ENCODE peak calls at places on chromosome 7, in four cellular contexts. K is sigmoid colon, D is testis, M is A549. T is an unnamed sample.

GRCh38 chr7:105790996-105791395 is 85.4 kb downstream of the ATXN7L1 start:
- DNase-seq in K (no peak), D (no peak), M (no peak), T (no peak)

GRCh38 chr7:34155225-34155908 is 250.0 kb downstream of the BMPER start:
- DNase-seq in K (peak; percentile 69), D (no peak), M (peak; percentile 24), T (no peak)

GRCh38 chr7:31883761-31884164 is 186.4 kb downstream of the PDE1C start:
- DNase-seq in K (no peak), D (no peak), M (no peak), T (no peak)

GRCh38 chr7:66421830-66422229 is 206.9 kb upstream of the KCTD7 start:
- DNase-seq in K (no peak), D (no peak), M (no peak), T (no peak)

GRCh38 chr7:29214816-29215215 is 20.2 kb downstream of the CHN2 start:
- DNase-seq in K (no peak), D (no peak), M (no peak), T (no peak)

GRCh38 chr7:120588411-120588810 is 269.5 kb downstream of the TSPAN12 start:
- DNase-seq in K (no peak), D (no peak), M (no peak), T (no peak)

GRCh38 chr7:35747611-35748010 is 52.7 kb upstream of the HERPUD2 start:
- DNase-seq in K (no peak), D (no peak), M (no peak), T (no peak)

GRCh38 chr7:43649755-43650274 is 66.9 kb downstream of the STK17A start:
- DNase-seq in K (no peak), D (no peak), M (no peak), T (no peak)

GRCh38 chr7:36192050-36192824 is 39.2 kb downstream of the EEPD1 start:
- DNase-seq in K (peak; percentile 69), D (peak; percentile 30), M (no peak), T (peak; percentile 42)

GRCh38 chr7:73329861-73330581 is 2.1 kb downstream of the FKBP6 start:
- DNase-seq in K (no peak), D (no peak), M (no peak), T (no peak)

GRCh38 chr7:99137418-99138180 is 6.3 kb downstream of the SMURF1 start:
- DNase-seq in K (no peak), D (no peak), M (peak; percentile 36), T (no peak)

GRCh38 chr7:25319707-25320106 is 91.4 kb upstream of the NPVF start:
- DNase-seq in K (no peak), D (no peak), M (no peak), T (no peak)

GRCh38 chr7:539731-540411 is 20.2 kb upstream of the PDGFA start:
- DNase-seq in K (no peak), D (no peak), M (peak; percentile 96), T (no peak)

GRCh38 chr7:38736135-38736534 is 105.0 kb upstream of the AMPH start:
- DNase-seq in K (no peak), D (no peak), M (no peak), T (no peak)

GRCh38 chr7:137081694-137082093 is 213.2 kb downstream of the CHRM2 start:
- DNase-seq in K (peak; percentile 91), D (peak; percentile 72), M (no peak), T (peak; percentile 88)

GRCh38 chr7:4166807-4167206 is 515.3 kb upstream of the FOXK1 start:
- DNase-seq in K (no peak), D (no peak), M (no peak), T (no peak)

GRCh38 chr7:63008366-63008765 is 990.3 kb upstream of the ZNF722 start:
- DNase-seq in K (no peak), D (no peak), M (no peak), T (no peak)

GRCh38 chr7:158273138-158273651 is 314.4 kb downstream of the PTPRN2 start:
- DNase-seq in K (peak; percentile 38), D (no peak), M (no peak), T (no peak)

GRCh38 chr7:4712371-4713182 is 30.5 kb downstream of the FOXK1 start:
- DNase-seq in K (no peak), D (no peak), M (peak; percentile 88), T (no peak)

GRCh38 chr7:37206192-37206591 is 242.5 kb downstream of the ELMO1 start:
- DNase-seq in K (no peak), D (no peak), M (no peak), T (no peak)
- H3K27ac ChIP-seq in K (no peak overlapping the region), D (no peak overlapping the region), M (no peak overlapping the region), T (no peak overlapping the region)

GRCh38 chr7:151077705-151078232 is 2.8 kb downstream of the FASTK start:
- DNase-seq in K (no peak), D (no peak), M (no peak), T (no peak)

GRCh38 chr7:151075662-151075971 is 5.0 kb downstream of the FASTK start:
- DNase-seq in K (no peak), D (no peak), M (no peak), T (no peak)

GRCh38 chr7:151074817-151075661 is 5.6 kb downstream of the FASTK start:
- DNase-seq in K (no peak), D (no peak), M (no peak), T (no peak)

GRCh38 chr7:151076863-151077704 is 3.5 kb downstream of the FASTK start:
- DNase-seq in K (no peak), D (no peak), M (peak; percentile 70), T (no peak)

DNA sequence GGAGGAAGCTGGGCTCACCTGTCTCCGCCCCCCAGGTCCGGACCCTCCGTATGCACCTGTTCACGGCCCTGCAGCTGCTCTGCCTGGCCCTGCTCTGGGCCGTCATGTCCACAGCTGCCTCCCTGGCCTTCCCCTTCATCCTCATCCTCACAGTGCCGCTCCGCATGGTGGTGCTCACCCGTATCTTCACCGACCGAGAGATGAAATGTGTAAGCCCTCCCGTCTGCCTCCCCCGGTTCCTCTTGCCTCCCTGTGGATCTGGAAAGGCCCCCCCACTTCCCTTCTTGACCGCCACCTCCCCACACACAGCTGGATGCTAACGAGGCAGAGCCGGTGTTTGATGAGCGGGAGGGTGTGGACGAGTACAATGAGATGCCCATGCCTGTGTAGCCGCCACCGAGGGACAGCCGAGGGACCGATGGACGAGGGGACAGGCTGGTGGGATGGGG is 4.6 kb downstream of the FASTK start:
- DNase-seq in K (no peak), D (no peak), M (no peak), T (no peak)
- TF ChIP-seq POLR2A in K (no peak), D (no peak), M (no peak), T (no peak)

GRCh38 chr7:2478387-2478760 is 2.2 kb upstream of the GRIFIN start:
- DNase-seq in K (peak; percentile 87), D (peak; percentile 69), M (no peak), T (peak; percentile 85)

GRCh38 chr7:2476776-2477446 is 713 bp upstream of the GRIFIN start:
- DNase-seq in K (no peak), D (no peak), M (no peak), T (peak; percentile 18)

GRCh38 chr7:2478800-2479199 is 2.6 kb upstream of the GRIFIN start:
- DNase-seq in K (no peak), D (no peak), M (no peak), T (peak; percentile 20)

GRCh38 chr7:2476298-2476697 is at the start of gene GRIFIN:
- DNase-seq in K (no peak), D (no peak), M (no peak), T (no peak)

DNA sequence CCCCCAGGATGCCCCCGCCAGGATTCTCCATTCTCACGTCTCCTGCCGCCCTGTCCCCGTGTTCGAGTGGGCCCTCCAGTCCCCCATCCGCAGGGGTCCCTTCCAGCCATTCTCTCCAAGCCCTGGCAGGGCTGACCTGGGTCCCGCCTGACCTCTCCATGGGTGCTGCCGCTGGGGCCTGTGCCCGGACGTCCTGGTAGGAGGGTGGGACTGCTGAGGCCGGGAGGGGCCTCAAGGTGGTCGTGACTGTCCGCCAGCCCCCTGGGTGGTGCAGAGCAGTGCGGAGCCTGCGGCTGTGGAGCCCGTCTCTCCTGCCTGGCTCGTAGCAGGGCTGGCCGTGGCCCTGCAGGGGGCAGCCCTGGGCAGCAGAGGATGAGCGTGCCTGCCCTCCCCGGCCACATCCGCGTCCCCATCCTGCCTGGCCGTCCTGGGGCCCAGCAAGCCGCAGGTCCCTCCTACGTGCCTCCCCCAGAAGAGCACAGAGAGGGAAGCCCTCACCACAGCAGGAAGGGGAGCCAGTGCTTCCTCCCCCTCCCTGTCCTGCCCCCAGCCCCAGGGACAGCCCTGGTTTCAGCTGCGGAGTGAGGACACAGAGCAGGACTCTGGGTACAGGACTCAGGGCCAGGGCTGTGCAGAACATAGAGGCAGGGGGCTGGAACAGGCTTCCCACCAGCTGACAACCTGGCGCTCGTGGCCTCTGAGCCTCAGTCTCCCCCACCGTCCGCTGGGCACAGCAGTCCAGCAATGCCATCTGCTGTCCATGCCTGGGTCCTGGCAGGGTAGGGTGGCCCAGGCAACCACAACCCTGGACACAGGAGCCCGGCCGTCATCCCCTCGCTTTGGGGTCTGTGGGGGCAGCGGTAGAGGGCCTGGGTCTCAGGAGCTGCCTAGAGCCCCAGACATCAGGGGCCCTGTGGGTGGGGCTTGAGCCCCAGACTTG is 1.5 kb upstream of the GRIFIN start:
- DNase-seq in K (no peak), D (peak; percentile 54), M (peak; percentile 93), T (peak; percentile 73)
- TF ChIP-seq CTCF in K (no peak), D (peak; percentile 64), M (peak; percentile 80), T (peak; percentile 83)

DNA sequence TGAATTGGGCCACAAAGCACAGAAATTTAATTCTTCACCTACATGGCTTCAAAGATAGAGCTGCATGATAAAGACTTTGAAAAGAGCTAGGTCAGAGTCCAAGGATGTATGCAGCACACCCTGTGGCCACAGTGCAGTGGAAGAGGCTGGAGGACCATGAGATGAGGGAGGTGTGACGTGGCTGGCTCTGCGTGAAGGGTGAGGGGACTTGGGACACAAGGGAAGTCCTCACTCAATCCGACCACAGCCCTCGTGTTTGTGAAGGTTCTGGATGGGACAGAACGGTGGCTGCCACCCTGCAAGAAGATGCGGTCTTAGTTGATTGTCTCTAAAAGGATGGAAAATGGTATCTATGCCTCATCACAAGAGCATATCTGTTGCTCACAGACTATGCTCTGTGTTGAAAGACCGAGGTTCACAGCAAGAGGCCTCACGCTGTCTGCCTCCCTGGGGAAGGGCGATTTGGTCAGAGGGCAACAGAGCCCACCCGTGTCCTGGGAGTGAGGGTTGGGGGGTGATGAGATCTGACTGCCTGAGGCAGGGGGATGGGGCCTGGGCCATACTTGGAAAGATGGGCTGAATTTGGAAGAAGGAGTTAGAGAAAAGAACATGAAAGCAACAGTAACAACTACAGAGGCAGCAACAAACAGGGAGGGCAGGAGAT is 174.4 kb upstream of the SHH start:
- DNase-seq in K (peak; percentile 13), D (no peak), M (no peak), T (no peak)
- H3K27ac ChIP-seq in K (no peak overlapping the region), D (no peak overlapping the region), M (no peak overlapping the region), T (no peak overlapping the region)

DNA sequence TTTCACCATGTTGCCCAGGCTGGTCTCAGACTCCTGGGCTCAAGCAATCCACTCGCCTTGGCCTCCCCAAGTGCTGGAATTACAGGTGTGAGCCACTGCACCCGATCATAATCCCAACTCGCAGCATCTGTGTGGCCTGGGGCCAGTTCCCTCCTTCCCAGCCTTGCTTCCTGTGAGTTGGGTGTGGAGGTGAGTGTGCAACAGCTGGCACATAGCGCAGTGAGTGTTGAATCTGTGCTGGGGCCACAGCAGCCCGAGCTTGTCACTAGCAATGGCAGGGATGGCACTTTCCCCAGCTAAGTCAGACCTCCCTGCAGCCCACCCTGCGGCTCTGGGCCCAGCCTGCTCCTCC is 12.2 kb downstream of the TMEM184A start:
- DNase-seq in K (no peak), D (no peak), M (no peak), T (no peak)
- TF ChIP-seq POLR2A in K (no peak), D (no peak), M (no peak), T (no peak)

DNA sequence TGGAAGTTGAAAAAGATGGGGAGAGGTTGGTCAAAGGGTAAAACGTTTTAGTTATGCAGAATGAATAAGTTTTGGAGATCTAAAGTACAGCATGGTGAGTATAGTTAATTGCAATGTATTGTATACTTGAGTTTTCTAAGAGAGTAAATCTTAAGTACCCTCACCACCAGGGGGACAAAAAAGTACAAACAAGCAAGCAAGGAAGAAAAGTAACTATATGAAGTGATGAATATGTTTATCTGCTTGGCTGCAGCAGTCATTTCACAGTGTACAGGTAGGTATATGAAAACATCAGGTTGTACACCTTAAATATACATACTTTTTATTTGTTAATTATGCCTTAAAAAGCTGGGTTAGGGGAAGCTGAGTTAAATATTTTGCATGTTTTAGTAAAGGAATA is 157.3 kb downstream of the PCLO start:
- DNase-seq in K (no peak), D (no peak), M (no peak), T (no peak)
- TF ChIP-seq CTCF in K (no peak), D (no peak), M (peak; percentile 26), T (no peak)

T was measured in heart left ventricle.